ENCODE peak calls at places on chromosomes 6 and 20, in four cellular contexts. I is K562, Z is HepG2, E is GM12878. V is an unnamed sample.

GRCh38 chr6:35590622-35591066 is 77.9 kb upstream of the TULP1 start:
- DNase-seq in Z (no peak), I (no peak), E (no peak), V (peak)

GRCh38 chr6:33719326-33719987 is 8.0 kb upstream of the UQCC2 start:
- DNase-seq in E (no peak), Z (no peak), I (no peak), V (no peak)

GRCh38 chr6:155177369-155177961 is 86.3 kb upstream of the CLDN20 start:
- DNase-seq in E (no peak), Z (peak), I (peak), V (peak)

GRCh38 chr20:36311854-36312723 is 6.0 kb downstream of the DLGAP4 start:
- DNase-seq in E (no peak), I (no peak), Z (no peak), V (no peak)

GRCh38 chr6:111668410-111668809 is 62.7 kb upstream of the TRAF3IP2 start:
- DNase-seq in Z (no peak), I (peak), E (no peak), V (no peak)

GRCh38 chr6:129006685-129007514 is 124.0 kb downstream of the LAMA2 start:
- DNase-seq in I (no peak), Z (peak), E (no peak), V (no peak)

GRCh38 chr20:24873015-24873620 is 76.0 kb upstream of the CST7 start:
- DNase-seq in E (no peak), Z (no peak), I (no peak), V (no peak)

GRCh38 chr6:8574311-8574710 is 139.0 kb upstream of the SLC35B3 start:
- DNase-seq in E (no peak), I (no peak), Z (no peak), V (no peak)

GRCh38 chr20:39825950-39826349 is 863.1 kb downstream of the MAFB start:
- DNase-seq in I (no peak), Z (no peak), E (peak), V (peak)

GRCh38 chr6:163189609-163190008 is 224.9 kb upstream of the QKI start:
- DNase-seq in Z (no peak), E (no peak), I (no peak), V (no peak)

GRCh38 chr6:43604174-43604573 is 24.9 kb downstream of the GTPBP2 start:
- DNase-seq in I (no peak), E (no peak), Z (no peak), V (peak)

GRCh38 chr6:151616091-151616513 is 122.3 kb downstream of the CCDC170 start:
- DNase-seq in E (no peak), Z (peak), I (no peak), V (no peak)

GRCh38 chr6:38612386-38612965 is 27.3 kb downstream of the BTBD9 start:
- DNase-seq in E (no peak), I (no peak), Z (no peak), V (peak)

GRCh38 chr20:51120438-51120837 is 97.5 kb upstream of the KCNG1 start:
- DNase-seq in I (no peak), E (no peak), Z (no peak), V (no peak)
- H3K9ac ChIP-seq in I (no peak), E (no peak), Z (no peak), V (no peak)

DNA sequence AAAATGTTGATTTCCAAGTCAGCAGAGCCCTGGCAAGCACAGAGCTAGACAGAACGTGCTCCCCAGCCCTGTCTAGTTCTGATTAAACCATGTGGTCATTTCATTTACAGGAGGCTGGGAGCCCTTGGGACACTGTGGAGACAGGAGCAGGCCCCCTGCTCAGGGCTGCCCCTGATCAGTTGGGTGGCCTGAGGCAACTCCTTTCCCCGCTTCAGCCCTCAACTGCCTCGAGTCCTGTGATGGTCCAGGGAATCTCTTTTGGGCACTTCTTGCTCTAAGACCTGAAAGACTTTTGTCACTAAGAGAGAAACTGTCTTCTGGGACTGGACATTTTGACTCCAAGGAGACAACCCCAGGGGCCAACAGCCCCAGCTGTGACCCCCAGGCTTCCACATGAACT is 13.5 kb downstream of the DYNLRB1 start:
- DNase-seq in E (no peak), Z (no peak), I (no peak), V (no peak)
- TF ChIP-seq POLR2AphosphoS5 in E (no peak), Z (no peak), I (no peak), V (no peak)

GRCh38 chr6:73652637-73653570 is 888 bp downstream of the SLC17A5 start:
- DNase-seq in E (peak), I (peak), Z (peak), V (peak)
- TF ChIP-seq MYC in E (peak), I (no peak), Z (no peak), V (no peak)

GRCh38 chr20:1761116-1761515 is 103.5 kb upstream of the SIRPG start:
- DNase-seq in E (no peak), Z (no peak), I (no peak), V (peak)
- H3K9ac ChIP-seq in E (no peak), Z (no peak), I (no peak), V (no peak)

GRCh38 chr6:127464161-127464880 is 5.1 kb upstream of the KIAA0408 start:
- DNase-seq in E (no peak), Z (no peak), I (no peak), V (no peak)
- TF ChIP-seq POLR2AphosphoS5 in E (no peak), Z (no peak), I (no peak), V (no peak)

GRCh38 chr6:131051316-131051715 is 11.7 kb downstream of the EPB41L2 start:
- DNase-seq in Z (no peak), E (no peak), I (no peak), V (no peak)

GRCh38 chr6:131049515-131050081 is 13.4 kb downstream of the EPB41L2 start:
- DNase-seq in I (no peak), Z (no peak), E (no peak), V (no peak)

GRCh38 chr6:131058236-131058635 is 4.8 kb downstream of the EPB41L2 start:
- DNase-seq in I (no peak), Z (no peak), E (no peak), V (no peak)

GRCh38 chr6:131054392-131055250 is 8.4 kb downstream of the EPB41L2 start:
- DNase-seq in E (no peak), I (no peak), Z (no peak), V (no peak)

GRCh38 chr6:131053546-131054240 is 9.4 kb downstream of the EPB41L2 start:
- DNase-seq in Z (no peak), E (no peak), I (no peak), V (no peak)
- TF ChIP-seq MYC in Z (no peak), E (no peak), I (no peak), V (no peak)